ENCODE peak calls at places on chromosome 11, in five cellular contexts. D is GM12878, Q is H1, Y is HepG2, N is K562. X is an unnamed sample.

GRCh38 chr11:122998727-122999370 is 17.2 kb upstream of the BSX start:
- DNase-seq in Y (no peak), N (no peak), D (no peak), Q (peak), X (no peak)

GRCh38 chr11:104968856-104969776 is 742 bp upstream of the CASP4 start:
- DNase-seq in Q (peak), Y (peak), D (no peak), N (no peak), X (no peak)

GRCh38 chr11:63999349-64000025 is 13.2 kb downstream of the OTUB1 start:
- DNase-seq in Q (peak), Y (no peak), N (peak), D (no peak), X (no peak)

GRCh38 chr11:7573558-7574296 is 59.9 kb downstream of the PPFIBP2 start:
- DNase-seq in Q (no peak), Y (peak), N (peak), D (no peak), X (peak)

GRCh38 chr11:65575568-65576231 is at the start of gene EHBP1L1:
- DNase-seq in D (peak), Q (no peak), N (peak), Y (no peak), X (peak)

GRCh38 chr11:103294516-103294915 is 185.3 kb downstream of the DYNC2H1 start:
- DNase-seq in Q (no peak), N (no peak), Y (no peak), D (no peak), X (no peak)

GRCh38 chr11:17927643-17928343 is 85.1 kb downstream of the SERGEF start:
- DNase-seq in Q (no peak), N (no peak), D (no peak), Y (no peak), X (no peak)

GRCh38 chr11:70201876-70202861 is 927 bp upstream of the FADD start:
- DNase-seq in N (no peak), D (no peak), Y (no peak), Q (no peak), X (no peak)

GRCh38 chr11:117071344-117071787 is 26.9 kb downstream of the SIK3 start:
- DNase-seq in N (no peak), Q (no peak), D (no peak), Y (peak), X (peak)

GRCh38 chr11:119752324-119752723 is 23.3 kb upstream of the NECTIN1 start:
- DNase-seq in Y (no peak), D (no peak), N (no peak), Q (no peak), X (no peak)

GRCh38 chr11:35507688-35508087 is 17.7 kb downstream of the PAMR1 start:
- DNase-seq in Q (no peak), D (no peak), N (no peak), Y (no peak), X (no peak)

GRCh38 chr11:74085542-74085892 is 76.6 kb upstream of the UCP3 start:
- DNase-seq in Q (no peak), Y (peak), D (no peak), N (peak), X (no peak)

GRCh38 chr11:70134490-70134889 is 56.4 kb downstream of the ANO1 start:
- DNase-seq in Q (no peak), D (no peak), N (no peak), Y (no peak), X (no peak)

GRCh38 chr11:92505689-92506088 is 281.1 kb downstream of the FAT3 start:
- DNase-seq in D (no peak), Q (no peak), N (no peak), Y (no peak), X (no peak)

GRCh38 chr11:130783322-130783721 is 133.0 kb downstream of the SNX19 start:
- DNase-seq in Y (no peak), Q (peak), D (no peak), N (no peak), X (no peak)

GRCh38 chr11:102332611-102332994 is 14.4 kb upstream of the BIRC2 start:
- DNase-seq in Q (no peak), D (no peak), N (no peak), Y (no peak), X (no peak)

GRCh38 chr11:93085097-93085496 is 112.7 kb downstream of the SLC36A4 start:
- DNase-seq in N (no peak), Y (no peak), D (no peak), Q (no peak), X (no peak)

GRCh38 chr11:74984730-74985129 is 4.0 kb upstream of the NEU3 start:
- DNase-seq in N (no peak), D (no peak), Q (no peak), Y (no peak), X (no peak)

GRCh38 chr11:118909619-118910308 is 16.0 kb downstream of the BCL9L start:
- DNase-seq in D (no peak), Y (no peak), Q (peak), N (no peak), X (no peak)

GRCh38 chr11:63490551-63491239 is at the start of gene PLAAT5:
- DNase-seq in N (no peak), Y (no peak), Q (peak), D (no peak), X (no peak)

GRCh38 chr11:96092511-96092910 is 168.6 kb upstream of the MTMR2 start:
- DNase-seq in D (no peak), N (no peak), Q (no peak), Y (no peak), X (no peak)

GRCh38 chr11:96094156-96094555 is 170.2 kb upstream of the MTMR2 start:
- DNase-seq in Q (no peak), D (no peak), Y (no peak), N (no peak), X (no peak)

GRCh38 chr11:96090711-96091110 is 166.8 kb upstream of the MTMR2 start:
- DNase-seq in Y (peak), N (no peak), D (no peak), Q (no peak), X (no peak)

GRCh38 chr11:96088914-96089313 is 165.0 kb upstream of the MTMR2 start:
- DNase-seq in D (no peak), Y (no peak), N (no peak), Q (no peak), X (no peak)

GRCh38 chr11:96091476-96091875 is 167.6 kb upstream of the MTMR2 start:
- DNase-seq in D (no peak), Y (peak), Q (no peak), N (no peak), X (no peak)
- TF ChIP-seq KDM1A in D (no peak), Y (no peak), Q (no peak), N (no peak), X (no peak)

GRCh38 chr11:30984827-30985226 is 384.7 kb downstream of the DCDC1 start:
- DNase-seq in Y (no peak), Q (no peak), N (no peak), D (no peak), X (no peak)

GRCh38 chr11:30987819-30988218 is 381.7 kb downstream of the DCDC1 start:
- DNase-seq in N (no peak), D (no peak), Y (no peak), Q (no peak), X (no peak)

GRCh38 chr11:30983143-30983542 is 386.4 kb downstream of the DCDC1 start:
- DNase-seq in Q (no peak), Y (no peak), N (no peak), D (no peak), X (no peak)

GRCh38 chr11:30984442-30984816 is 385.1 kb downstream of the DCDC1 start:
- DNase-seq in N (no peak), Y (peak), D (no peak), Q (no peak), X (peak)

DNA sequence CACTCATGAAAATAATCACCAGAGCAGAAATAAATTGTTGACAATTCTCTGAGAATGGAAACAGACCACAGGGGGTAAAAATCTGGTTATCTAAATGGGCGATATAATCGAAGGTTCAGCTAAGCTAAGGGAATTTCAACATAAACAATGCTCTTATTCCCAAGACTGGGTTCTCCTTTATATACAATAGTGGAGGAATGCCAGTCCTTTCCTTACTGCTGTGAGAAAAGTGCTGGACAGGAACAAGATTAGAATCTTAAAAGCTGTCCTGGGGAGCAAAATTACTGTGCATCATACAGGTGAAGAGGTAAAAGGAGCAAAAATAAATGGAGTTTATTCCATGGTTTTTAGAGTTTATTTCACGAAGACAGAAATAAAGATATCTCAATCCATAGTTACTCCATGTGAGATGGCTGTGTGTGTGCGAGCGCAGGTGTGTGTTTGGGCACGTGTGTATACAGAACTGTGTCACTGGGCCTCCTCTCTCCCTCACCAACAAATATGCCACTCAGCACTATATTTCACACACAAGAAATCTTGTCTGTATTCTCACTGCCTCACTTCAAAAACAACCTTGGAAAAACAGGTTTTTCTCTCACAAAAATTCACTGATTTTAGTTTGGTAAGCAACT is 385.6 kb downstream of the DCDC1 start:
- DNase-seq in D (no peak), Q (no peak), Y (no peak), N (no peak), X (no peak)
- TF ChIP-seq KDM1A in D (no peak), Q (no peak), Y (no peak), N (no peak), X (no peak)

DNA sequence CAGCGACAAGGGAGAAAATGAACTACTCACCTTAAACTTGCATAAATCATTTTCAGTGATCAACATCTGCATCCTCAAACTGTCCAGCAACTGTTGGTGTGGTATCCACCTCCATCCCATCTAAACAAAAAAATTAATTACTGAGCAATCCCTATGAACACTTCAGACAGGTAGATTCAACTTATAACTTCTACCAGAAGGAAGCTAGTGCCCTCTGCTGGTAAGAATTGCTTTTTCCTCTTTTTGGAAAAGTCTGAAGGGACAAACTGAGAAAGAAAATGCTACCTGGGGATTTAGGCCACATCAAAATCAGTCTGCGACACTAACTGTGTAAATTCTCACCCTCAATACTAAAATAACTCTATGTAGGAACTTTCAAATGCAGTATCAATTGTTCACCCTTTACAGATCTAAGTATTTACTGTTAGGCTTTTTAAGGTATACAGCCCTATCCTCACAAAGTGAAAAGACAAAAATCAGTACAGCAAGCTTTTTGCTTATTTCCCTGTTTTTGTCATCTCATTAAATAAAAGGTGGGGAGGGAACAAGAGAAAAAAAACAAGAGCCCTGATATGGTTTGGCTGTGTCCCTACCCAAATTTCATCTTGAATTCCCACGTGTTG is 17.9 kb downstream of the CLNS1A start:
- DNase-seq in N (no peak), Y (peak), Q (no peak), D (peak), X (peak)
- TF ChIP-seq KDM1A in N (no peak), Y (no peak), Q (no peak), D (no peak), X (no peak)

GRCh38 chr11:28566643-28567042 is 458.5 kb downstream of the METTL15 start:
- DNase-seq in Q (peak), Y (no peak), N (peak), D (no peak), X (peak)
- TF ChIP-seq KDM1A in Q (no peak), Y (no peak), N (no peak), D (no peak), X (no peak)

GRCh38 chr11:111081021-111081511 is 164.5 kb upstream of the POU2AF2 start:
- DNase-seq in D (no peak), Y (no peak), N (no peak), Q (no peak), X (no peak)
- TF ChIP-seq KDM1A in D (no peak), Y (no peak), N (no peak), Q (no peak), X (no peak)

DNA sequence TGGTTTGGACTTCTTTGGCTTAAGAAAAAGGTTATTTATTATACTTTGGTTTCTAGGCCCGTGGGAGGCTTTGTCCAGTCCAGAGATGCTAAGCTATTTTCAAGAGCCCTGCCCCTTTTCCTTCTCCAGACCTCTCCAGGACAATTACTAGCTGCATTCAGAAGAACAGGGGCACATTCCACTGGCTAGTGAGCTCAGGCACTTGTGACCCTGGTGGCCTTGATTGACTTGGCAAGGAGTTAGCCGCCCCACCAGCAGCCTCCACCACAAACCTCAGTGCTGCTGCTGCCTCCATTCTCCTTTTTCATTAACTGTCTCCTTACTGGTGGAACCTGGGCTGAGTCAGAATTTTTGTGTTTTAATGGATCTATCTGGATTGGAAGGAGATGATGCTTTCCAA is 747.4 kb upstream of the TENM4 start:
- DNase-seq in Q (no peak), D (no peak), Y (no peak), N (no peak), X (no peak)
- TF ChIP-seq KDM1A in Q (no peak), D (no peak), Y (no peak), N (no peak), X (no peak)

GRCh38 chr11:109089144-109089543 is 332.8 kb upstream of the C11orf87 start:
- DNase-seq in Q (no peak), N (no peak), Y (no peak), D (no peak), X (no peak)

GRCh38 chr11:109088061-109088460 is 333.9 kb upstream of the C11orf87 start:
- DNase-seq in Q (no peak), Y (no peak), D (no peak), N (no peak), X (no peak)

GRCh38 chr11:109086931-109087330 is 335.1 kb upstream of the C11orf87 start:
- DNase-seq in Q (no peak), Y (no peak), D (no peak), N (no peak), X (no peak)

GRCh38 chr11:109085708-109086373 is 336.1 kb upstream of the C11orf87 start:
- DNase-seq in Q (no peak), N (no peak), Y (no peak), D (no peak), X (no peak)
- TF ChIP-seq KDM1A in Q (no peak), N (no peak), Y (no peak), D (no peak), X (no peak)

DNA sequence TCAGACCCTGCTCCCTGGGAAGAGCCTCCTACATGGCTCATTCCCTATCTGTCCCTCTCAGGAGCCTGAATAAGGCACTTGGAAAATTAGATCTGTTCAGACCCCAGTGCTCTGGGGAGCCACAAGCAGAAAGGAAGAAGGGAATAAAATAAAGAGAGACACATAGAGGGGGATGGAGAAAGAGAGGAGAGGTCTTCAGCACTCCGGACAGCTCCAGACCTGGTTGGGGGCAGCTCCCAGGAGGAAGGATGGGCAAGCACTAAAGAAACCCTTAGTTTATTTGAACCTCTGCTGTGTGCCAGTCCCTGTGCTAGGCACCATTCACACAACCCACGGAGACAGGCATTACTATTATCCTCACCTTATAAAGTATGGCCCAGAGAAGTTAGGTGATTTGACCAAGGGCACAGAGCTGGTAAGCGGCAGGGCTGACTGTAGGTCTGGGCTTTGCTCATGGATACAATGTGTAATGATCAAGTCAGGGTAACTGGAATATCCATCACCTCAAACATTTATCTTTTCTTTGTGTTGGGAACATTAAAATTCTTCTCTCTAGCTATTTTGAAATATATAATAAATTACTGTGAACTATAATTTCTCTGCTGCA is 53.7 kb upstream of the LRRC32 start:
- DNase-seq in N (peak), Q (peak), Y (no peak), D (no peak), X (no peak)
- TF ChIP-seq KDM1A in N (peak), Q (no peak), Y (no peak), D (no peak), X (no peak)

X was measured in A549.